ENCODE peak calls at places on chromosomes 16 and 17, in four cellular contexts. One of them, this sample, is unnamed.

GRCh38 chr17:27559996-27560481 is 70.9 kb upstream of the LGALS9 start:
- DNase-seq in bronchial epithelial cell: peak
- DNase-seq in astrocyte of the spinal cord: peak
- DNase-seq in WERI-Rb-1: no peak
- DNase-seq in this sample: peak

GRCh38 chr17:77859035-77859360 is 99.5 kb upstream of the TNRC6C start:
- DNase-seq in bronchial epithelial cell: no peak
- DNase-seq in astrocyte of the spinal cord: no peak
- DNase-seq in WERI-Rb-1: no peak
- DNase-seq in this sample: no peak

GRCh38 chr17:69232650-69233049 is 4.0 kb upstream of the ABCA10 start:
- DNase-seq in bronchial epithelial cell: no peak
- DNase-seq in astrocyte of the spinal cord: no peak
- DNase-seq in WERI-Rb-1: no peak
- DNase-seq in this sample: no peak

GRCh38 chr17:78172284-78173024 is 4.1 kb downstream of the SYNGR2 start:
- DNase-seq in bronchial epithelial cell: no peak
- DNase-seq in astrocyte of the spinal cord: peak
- DNase-seq in WERI-Rb-1: no peak
- DNase-seq in this sample: no peak

GRCh38 chr17:44922136-44922535 is 6.8 kb upstream of the GFAP start:
- DNase-seq in bronchial epithelial cell: no peak
- DNase-seq in astrocyte of the spinal cord: no peak
- DNase-seq in WERI-Rb-1: no peak
- DNase-seq in this sample: no peak

GRCh38 chr16:80664226-80664625 is 123.4 kb downstream of the DYNLRB2 start:
- DNase-seq in bronchial epithelial cell: no peak
- DNase-seq in astrocyte of the spinal cord: no peak
- DNase-seq in WERI-Rb-1: peak
- DNase-seq in this sample: no peak

GRCh38 chr16:1003551-1004347 is 22.2 kb downstream of the SOX8 start:
- DNase-seq in bronchial epithelial cell: no peak
- DNase-seq in astrocyte of the spinal cord: peak
- DNase-seq in WERI-Rb-1: no peak
- DNase-seq in this sample: no peak

GRCh38 chr17:35537569-35538209 is at the start of gene SLFN12L:
- DNase-seq in bronchial epithelial cell: no peak
- DNase-seq in astrocyte of the spinal cord: no peak
- DNase-seq in WERI-Rb-1: peak
- DNase-seq in this sample: no peak

GRCh38 chr17:3905017-3905486 is 11.2 kb downstream of the P2RX1 start:
- DNase-seq in bronchial epithelial cell: no peak
- DNase-seq in astrocyte of the spinal cord: no peak
- DNase-seq in WERI-Rb-1: peak
- DNase-seq in this sample: no peak

GRCh38 chr16:86519649-86520316 is 9.5 kb downstream of the FOXF1 start:
- DNase-seq in bronchial epithelial cell: peak
- DNase-seq in astrocyte of the spinal cord: peak
- DNase-seq in WERI-Rb-1: peak
- DNase-seq in this sample: peak

GRCh38 chr16:86680137-86680536 is 101.8 kb downstream of the FOXL1 start:
- DNase-seq in bronchial epithelial cell: peak
- DNase-seq in astrocyte of the spinal cord: peak
- DNase-seq in WERI-Rb-1: no peak
- DNase-seq in this sample: peak

GRCh38 chr17:75340636-75341035 is 51.4 kb upstream of the SLC25A19 start:
- DNase-seq in bronchial epithelial cell: no peak
- DNase-seq in astrocyte of the spinal cord: no peak
- DNase-seq in WERI-Rb-1: no peak
- DNase-seq in this sample: peak

GRCh38 chr16:14286381-14287230 is 215.5 kb downstream of the MRTFB start:
- DNase-seq in bronchial epithelial cell: no peak
- DNase-seq in astrocyte of the spinal cord: peak
- DNase-seq in WERI-Rb-1: no peak
- DNase-seq in this sample: peak

GRCh38 chr17:75542728-75543336 is 17.3 kb downstream of the LLGL2 start:
- DNase-seq in bronchial epithelial cell: no peak
- DNase-seq in astrocyte of the spinal cord: no peak
- DNase-seq in WERI-Rb-1: peak
- DNase-seq in this sample: no peak

GRCh38 chr16:67562918-67563707 is 787 bp downstream of the CTCF start:
- DNase-seq in bronchial epithelial cell: peak
- DNase-seq in astrocyte of the spinal cord: peak
- DNase-seq in WERI-Rb-1: peak
- DNase-seq in this sample: peak

GRCh38 chr16:59385953-59386352 is 651.8 kb upstream of the GOT2 start:
- DNase-seq in bronchial epithelial cell: no peak
- DNase-seq in astrocyte of the spinal cord: peak
- DNase-seq in WERI-Rb-1: no peak
- DNase-seq in this sample: peak

GRCh38 chr16:57645691-57646387 is 17.4 kb downstream of the ADGRG1 start:
- DNase-seq in bronchial epithelial cell: peak
- DNase-seq in astrocyte of the spinal cord: no peak
- DNase-seq in WERI-Rb-1: no peak
- DNase-seq in this sample: peak

GRCh38 chr17:14701901-14702300 is 401.0 kb downstream of the HS3ST3B1 start:
- DNase-seq in bronchial epithelial cell: no peak
- DNase-seq in astrocyte of the spinal cord: no peak
- DNase-seq in WERI-Rb-1: no peak
- DNase-seq in this sample: no peak

GRCh38 chr17:49469831-49470568 is 25.1 kb upstream of the NGFR start:
- DNase-seq in bronchial epithelial cell: no peak
- DNase-seq in astrocyte of the spinal cord: no peak
- DNase-seq in WERI-Rb-1: no peak
- DNase-seq in this sample: no peak

GRCh38 chr17:48637323-48638260 is 11.4 kb upstream of the HOXB9 start:
- DNase-seq in bronchial epithelial cell: peak
- DNase-seq in astrocyte of the spinal cord: peak
- DNase-seq in WERI-Rb-1: no peak
- DNase-seq in this sample: peak

GRCh38 chr17:30545024-30545423 is 67.8 kb downstream of the GOSR1 start:
- DNase-seq in bronchial epithelial cell: no peak
- DNase-seq in astrocyte of the spinal cord: no peak
- DNase-seq in WERI-Rb-1: no peak
- DNase-seq in this sample: no peak
- H3K4me3 ChIP-seq in bronchial epithelial cell: no peak
- H3K4me3 ChIP-seq in astrocyte of the spinal cord: no peak
- H3K4me3 ChIP-seq in WERI-Rb-1: no peak
- H3K4me3 ChIP-seq in this sample: no peak

DNA sequence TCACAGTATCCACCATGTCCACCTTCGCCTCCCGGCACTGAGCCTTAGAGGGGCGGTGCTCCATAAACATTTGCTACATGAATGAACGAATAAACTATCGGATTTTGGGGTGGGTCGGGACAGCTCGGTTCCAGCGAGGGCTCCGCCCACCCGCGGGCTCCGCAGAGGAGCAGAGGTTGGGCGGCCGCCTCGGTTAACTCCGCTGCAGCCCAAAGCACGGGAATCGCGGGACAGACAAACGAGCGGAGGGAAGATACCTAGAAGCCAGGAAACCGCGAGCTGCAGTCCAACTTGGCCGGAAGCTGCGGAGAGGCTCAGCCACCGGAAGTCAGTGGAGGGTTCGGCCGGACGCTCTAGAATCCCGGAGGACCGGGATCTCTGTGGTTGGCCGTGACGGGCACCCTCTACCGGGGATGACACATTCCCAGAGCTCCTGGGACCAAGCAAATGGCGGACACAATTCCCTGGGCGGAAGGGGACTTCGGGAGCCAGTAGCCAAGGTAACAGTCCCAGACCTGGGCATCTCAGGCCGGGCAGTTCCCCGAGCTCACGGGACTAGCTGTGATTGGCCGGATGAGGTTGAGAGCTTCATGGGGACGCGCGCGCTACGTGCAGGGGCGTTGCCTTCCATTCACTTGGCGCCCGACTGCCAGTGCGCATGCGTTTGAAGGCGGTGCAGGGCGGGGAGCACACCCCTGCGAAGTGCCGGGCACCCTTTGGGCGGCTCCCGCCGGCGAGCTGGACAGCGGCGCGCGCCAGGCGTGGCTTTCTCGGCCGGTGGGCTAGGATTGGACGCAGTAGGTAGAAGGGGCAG is 489 bp upstream of the MAPK7 start:
- DNase-seq in bronchial epithelial cell: peak
- DNase-seq in astrocyte of the spinal cord: peak
- DNase-seq in WERI-Rb-1: peak
- DNase-seq in this sample: peak
- TF ChIP-seq CTCF in bronchial epithelial cell: no peak
- TF ChIP-seq CTCF in astrocyte of the spinal cord: peak
- TF ChIP-seq CTCF in WERI-Rb-1: no peak
- TF ChIP-seq CTCF in this sample: peak

DNA sequence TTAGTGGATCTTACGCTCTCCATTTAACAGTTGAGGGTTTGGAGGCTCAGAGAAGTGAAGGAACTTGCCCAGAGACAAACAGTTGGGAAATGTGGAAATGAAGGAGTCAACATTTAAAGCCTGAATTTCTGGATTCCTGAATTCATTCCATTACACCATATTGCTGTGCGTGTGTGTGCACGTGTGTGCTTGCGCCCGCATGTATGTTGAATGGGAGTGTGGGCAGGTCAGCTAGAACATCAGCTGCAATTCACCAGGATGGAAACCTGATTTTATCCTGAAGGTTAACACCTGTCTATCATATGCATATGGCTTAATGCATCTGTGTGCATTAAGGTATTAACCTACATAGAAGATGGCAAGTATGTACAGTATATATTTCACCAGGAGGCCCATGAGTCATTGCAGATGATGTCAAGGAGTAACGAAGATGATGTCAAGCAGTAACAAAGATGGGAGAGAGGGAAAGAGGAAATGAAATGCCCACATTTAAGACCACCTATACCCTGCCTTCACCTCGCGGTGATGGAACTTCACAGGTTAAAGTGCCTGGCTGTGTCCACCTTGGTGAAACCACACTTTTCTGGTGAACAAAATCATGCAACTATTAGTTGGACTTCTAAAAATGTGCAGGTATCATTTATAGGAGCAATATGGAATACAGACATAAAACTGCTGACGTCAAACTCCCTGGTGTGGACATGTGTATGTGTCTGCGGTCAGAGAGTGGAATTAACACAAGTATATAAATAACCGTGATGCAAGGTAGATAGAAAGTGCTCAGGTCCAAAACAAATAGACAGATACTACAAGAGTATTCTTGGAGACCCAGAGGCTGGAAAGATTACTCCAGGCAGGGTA is 832 bp upstream of the ADAP2 start:
- DNase-seq in bronchial epithelial cell: peak
- DNase-seq in astrocyte of the spinal cord: no peak
- DNase-seq in WERI-Rb-1: no peak
- DNase-seq in this sample: no peak
- H3K4me3 ChIP-seq in bronchial epithelial cell: no peak
- H3K4me3 ChIP-seq in astrocyte of the spinal cord: no peak
- H3K4me3 ChIP-seq in WERI-Rb-1: peak
- H3K4me3 ChIP-seq in this sample: no peak

GRCh38 chr17:29560306-29560705 is 6.5 kb downstream of the ABHD15 start:
- DNase-seq in bronchial epithelial cell: no peak
- DNase-seq in astrocyte of the spinal cord: no peak
- DNase-seq in WERI-Rb-1: peak
- DNase-seq in this sample: no peak

GRCh38 chr17:29557717-29558116 is 9.1 kb downstream of the ABHD15 start:
- DNase-seq in bronchial epithelial cell: no peak
- DNase-seq in astrocyte of the spinal cord: no peak
- DNase-seq in WERI-Rb-1: no peak
- DNase-seq in this sample: no peak

GRCh38 chr17:29555840-29556239 is 11.0 kb downstream of the ABHD15 start:
- DNase-seq in bronchial epithelial cell: no peak
- DNase-seq in astrocyte of the spinal cord: no peak
- DNase-seq in WERI-Rb-1: no peak
- DNase-seq in this sample: no peak

GRCh38 chr17:29559640-29560039 is 7.2 kb downstream of the ABHD15 start:
- DNase-seq in bronchial epithelial cell: no peak
- DNase-seq in astrocyte of the spinal cord: no peak
- DNase-seq in WERI-Rb-1: no peak
- DNase-seq in this sample: no peak

GRCh38 chr17:29557085-29557697 is 9.6 kb downstream of the ABHD15 start:
- DNase-seq in bronchial epithelial cell: peak
- DNase-seq in astrocyte of the spinal cord: no peak
- DNase-seq in WERI-Rb-1: no peak
- DNase-seq in this sample: peak
- TF ChIP-seq CTCF in bronchial epithelial cell: no peak
- TF ChIP-seq CTCF in astrocyte of the spinal cord: no peak
- TF ChIP-seq CTCF in WERI-Rb-1: no peak
- TF ChIP-seq CTCF in this sample: no peak